ENCODE peak calls at places on chromosomes 6 and 20, in ten cellular contexts. V is stomach, T is H1, E is A549, L is GM12878, P is sigmoid colon, R is tibial nerve, C is transverse colon, O is K562, G is ovary. A is an unnamed sample.

GRCh38 chr6:32944265-32944664 is 3.4 kb upstream of the HLA-DMB start:
- DNase-seq in V (peak; percentile 45), T (no peak), E (no peak), L (peak; percentile 84), P (no peak), R (peak; percentile 40), C (peak; percentile 49), O (no peak), G (no peak), A (no peak)

GRCh38 chr6:118708736-118709135 is 57.3 kb upstream of the CEP85L start:
- DNase-seq in V (no peak), T (no peak), E (peak; percentile 57), L (no peak), P (no peak), R (no peak), C (no peak), O (no peak), G (no peak), A (no peak)

GRCh38 chr20:52731086-52731485 is 241.1 kb upstream of the TSHZ2 start:
- DNase-seq in V (peak; percentile 25), T (no peak), E (no peak), L (no peak), P (no peak), R (no peak), C (no peak), O (no peak), G (no peak), A (peak; percentile 89)

GRCh38 chr20:21053002-21053762 is 53.0 kb downstream of the LINC00237 start:
- DNase-seq in V (no peak), T (no peak), E (no peak), L (no peak), P (no peak), R (no peak), C (no peak), O (no peak), G (no peak), A (peak; percentile 83)

GRCh38 chr6:56292505-56293181 is 45.3 kb upstream of the COL21A1 start:
- DNase-seq in V (no peak), T (no peak), E (peak; percentile 67), L (no peak), P (no peak), R (peak; percentile 54), C (peak; percentile 9), O (no peak), G (no peak), A (no peak)

GRCh38 chr6:158539363-158539762 is 20.5 kb upstream of the TMEM181 start:
- DNase-seq in V (no peak), T (no peak), E (no peak), L (no peak), P (no peak), R (no peak), C (no peak), O (no peak), G (no peak), A (no peak)

GRCh38 chr20:63441136-63441776 is 31.2 kb downstream of the KCNQ2 start:
- DNase-seq in V (no peak), T (no peak), E (no peak), L (peak; percentile 61), P (no peak), R (no peak), C (no peak), O (no peak), G (no peak), A (no peak)

GRCh38 chr20:21090112-21090737 is 15.9 kb downstream of the LINC00237 start:
- DNase-seq in V (no peak), T (no peak), E (no peak), L (no peak), P (no peak), R (no peak), C (no peak), O (no peak), G (no peak), A (peak; percentile 24)

GRCh38 chr6:13355969-13356368 is 27.6 kb upstream of the TBC1D7 start:
- DNase-seq in V (no peak), T (no peak), E (no peak), L (peak; percentile 92), P (no peak), R (no peak), C (no peak), O (no peak), G (no peak), A (no peak)

DNA sequence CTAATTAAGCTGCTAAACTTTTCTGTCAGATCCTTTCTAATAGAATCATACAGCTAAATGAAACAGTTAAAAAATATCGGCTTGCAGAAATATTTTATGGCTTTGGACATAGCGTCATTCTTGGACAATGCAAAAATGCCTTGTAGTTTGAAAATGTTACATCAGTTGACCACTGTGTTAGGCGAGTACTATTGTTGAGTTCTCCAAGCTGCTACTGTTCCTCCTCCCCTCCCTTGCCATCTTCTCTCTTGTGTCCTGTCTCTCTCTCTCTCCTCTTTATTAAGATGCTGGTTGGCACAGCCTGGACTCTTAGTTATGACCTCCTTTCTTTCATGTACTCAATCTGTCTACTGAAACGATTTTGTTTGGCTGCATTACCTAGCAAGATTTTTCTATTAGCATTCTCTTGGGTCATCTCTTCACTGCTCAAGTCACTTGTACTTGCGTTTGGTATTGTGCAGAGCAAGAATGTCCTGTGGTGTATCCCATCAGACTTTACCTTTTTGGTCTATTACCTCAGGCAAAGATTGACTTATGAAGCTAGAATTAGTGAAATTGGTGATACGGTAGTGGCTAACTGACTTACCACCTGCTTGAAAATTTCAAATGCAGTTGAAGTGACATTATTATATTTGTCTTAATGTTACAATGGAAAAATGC is 127.9 kb downstream of the FARS2 start:
- DNase-seq in V (no peak), T (no peak), E (no peak), L (no peak), P (no peak), R (no peak), C (no peak), O (no peak), G (no peak), A (no peak)
- TF ChIP-seq EP300 in V (no peak), T (no peak), E (no peak), L (no peak), P (no peak), R (no peak), C (no peak), O (no peak), G (no peak), A (no peak)

GRCh38 chr6:103872683-103873082 is 987.0 kb downstream of the HACE1 start:
- DNase-seq in V (no peak), T (no peak), E (no peak), L (no peak), P (no peak), R (no peak), C (no peak), O (no peak), G (no peak), A (no peak)
- TF ChIP-seq EP300 in V (no peak), T (no peak), E (no peak), L (no peak), P (no peak), R (no peak), C (no peak), O (no peak), G (no peak), A (no peak)

DNA sequence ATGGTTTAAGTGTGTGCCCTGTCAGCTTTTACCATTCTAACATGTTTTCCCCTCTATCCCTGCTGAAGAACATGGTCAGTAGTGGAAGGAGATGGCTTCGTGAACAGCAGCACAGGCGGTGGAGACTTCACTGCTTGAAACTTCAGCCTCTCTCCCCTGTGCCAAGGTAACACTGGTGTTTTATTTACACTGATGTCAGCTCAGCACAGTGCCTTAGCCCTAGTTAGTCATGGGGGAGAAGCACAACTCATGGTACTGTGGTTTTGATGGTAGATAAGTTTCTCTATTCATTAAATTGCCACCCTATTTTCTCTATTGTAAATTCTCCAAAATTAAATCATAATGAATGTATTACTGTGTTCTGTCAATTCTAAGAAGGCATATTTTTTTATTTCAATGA is 56.6 kb downstream of the MTHFD1L start:
- DNase-seq in V (no peak), T (no peak), E (no peak), L (no peak), P (no peak), R (no peak), C (no peak), O (no peak), G (no peak), A (no peak)
- TF ChIP-seq EP300 in V (no peak), T (no peak), E (no peak), L (no peak), P (no peak), R (no peak), C (no peak), O (no peak), G (no peak), A (no peak)

GRCh38 chr6:73943930-73944652 is 248.1 kb downstream of the CD109 start:
- DNase-seq in V (no peak), T (no peak), E (no peak), L (no peak), P (no peak), R (no peak), C (no peak), O (no peak), G (no peak), A (no peak)
- TF ChIP-seq EP300 in V (no peak), T (no peak), E (no peak), L (no peak), P (no peak), R (no peak), C (no peak), O (no peak), G (no peak), A (no peak)

DNA sequence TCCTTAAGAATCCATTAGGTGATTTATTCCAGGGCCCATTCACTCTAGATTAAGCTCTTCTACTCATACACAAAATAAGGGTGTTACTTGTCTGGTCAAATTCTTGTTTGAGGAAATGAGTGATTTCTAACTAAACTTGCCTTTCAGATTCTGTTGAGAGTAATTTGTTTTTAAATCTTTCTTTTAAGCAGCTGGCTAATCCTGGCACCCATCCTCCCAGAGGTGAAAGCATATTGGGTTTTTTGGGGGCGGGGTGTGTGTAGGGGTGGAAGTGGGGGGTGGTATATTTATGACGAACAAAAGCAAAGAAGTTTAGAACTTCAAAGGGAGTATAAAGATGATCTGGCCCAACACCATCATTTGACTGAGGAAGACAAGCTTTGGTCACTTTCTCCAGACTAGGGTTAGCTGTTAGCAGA is 94.7 kb downstream of the RTN4IP1 start:
- DNase-seq in V (no peak), T (no peak), E (no peak), L (no peak), P (no peak), R (no peak), C (no peak), O (no peak), G (no peak), A (no peak)
- TF ChIP-seq EP300 in V (no peak), T (no peak), E (no peak), L (no peak), P (no peak), R (no peak), C (no peak), O (no peak), G (no peak), A (no peak)

A was measured in esophagus muscularis mucosa.